ENCODE peak calls at places on chromosomes 12 and 14, in ten cellular contexts. I is activated T-cell treated with anti-CD3 and anti-CD28 coated beads for 24 hours; K is stimulated activated CD8-positive, alpha-beta memory T cell treated with anti-CD3 and anti-CD28 coated beads, Interleukin-4, amount 100 ng/mL, for 1 hour; U is bronchial epithelial cell; S is activated CD4-positive, alpha-beta T cell treated with anti-CD3 and anti-CD28 coated beads for 24 hours; O is NCI-H1092 treated with DMSO at 0.1 percent for 48 hours; X is HEK293T; G is sciatic nerve; H is astrocyte; C is H7. Q is an unnamed sample.

GRCh38 chr14:75562048-75562447 is 16.4 kb upstream of the FLVCR2 start:
- DNase-seq in I (peak), K (no peak), U (peak), S (no peak), O (no peak), X (no peak), G (no peak), H (no peak), C (no peak), Q (no peak)

GRCh38 chr14:74973003-74973614 is 17.7 kb upstream of the PGF start:
- DNase-seq in I (peak), K (no peak), U (no peak), S (no peak), O (no peak), X (no peak), G (no peak), H (peak), C (peak), Q (no peak)

GRCh38 chr14:58871972-58872530 is 234.3 kb downstream of the DACT1 start:
- DNase-seq in I (no peak), K (no peak), U (peak), S (no peak), O (no peak), X (no peak), G (no peak), H (peak), C (no peak), Q (no peak)

GRCh38 chr14:103522649-103523582 is at the start of gene CKB:
- DNase-seq in I (no peak), K (no peak), U (no peak), S (no peak), O (peak), X (peak), G (no peak), H (no peak), C (peak), Q (peak)

GRCh38 chr14:87772854-87773253 is 220.1 kb downstream of the GALC start:
- DNase-seq in I (no peak), K (no peak), U (no peak), S (no peak), O (no peak), X (no peak), G (no peak), H (no peak), C (peak), Q (no peak)

GRCh38 chr12:132078190-132078589 is 65.9 kb downstream of the DDX51 start:
- DNase-seq in I (no peak), K (no peak), U (no peak), S (no peak), O (peak), X (no peak), G (no peak), H (peak), C (no peak), Q (no peak)

GRCh38 chr14:76430017-76430416 is 54.1 kb downstream of the ESRRB start:
- DNase-seq in I (no peak), K (no peak), U (no peak), S (no peak), O (no peak), X (no peak), G (no peak), H (no peak), C (no peak), Q (no peak)

GRCh38 chr12:127926004-127926403 is 341.0 kb upstream of the TMEM132C start:
- DNase-seq in I (no peak), K (no peak), U (no peak), S (no peak), O (peak), X (peak), G (no peak), H (peak), C (peak), Q (no peak)

GRCh38 chr14:64707661-64708060 is 3.4 kb downstream of the PLEKHG3 start:
- DNase-seq in I (no peak), K (no peak), U (peak), S (no peak), O (no peak), X (no peak), G (no peak), H (peak), C (peak), Q (no peak)

GRCh38 chr12:26126340-26127284 is 1.8 kb upstream of the BHLHE41 start:
- DNase-seq in I (no peak), K (no peak), U (peak), S (peak), O (no peak), X (peak), G (peak), H (peak), C (peak), Q (peak)

GRCh38 chr12:64609543-64610091 is 678 bp upstream of the RASSF3 start:
- DNase-seq in I (no peak), K (no peak), U (no peak), S (no peak), O (peak), X (no peak), G (no peak), H (peak), C (no peak), Q (no peak)

GRCh38 chr12:2447861-2448260 is 346.9 kb upstream of the FKBP4 start:
- DNase-seq in I (no peak), K (no peak), U (no peak), S (no peak), O (no peak), X (no peak), G (no peak), H (no peak), C (no peak), Q (no peak)

GRCh38 chr14:36068777-36069534 is 107.6 kb downstream of the PTCSC3 start:
- DNase-seq in I (no peak), K (no peak), U (peak), S (no peak), O (peak), X (no peak), G (no peak), H (peak), C (no peak), Q (peak)

GRCh38 chr14:67942311-67942710 is 122.7 kb downstream of the RAD51B start:
- DNase-seq in I (no peak), K (no peak), U (peak), S (no peak), O (no peak), X (no peak), G (no peak), H (no peak), C (no peak), Q (no peak)

GRCh38 chr12:97757431-97758091 is 295.0 kb downstream of the RMST start:
- DNase-seq in I (no peak), K (no peak), U (no peak), S (no peak), O (no peak), X (no peak), G (no peak), H (no peak), C (no peak), Q (no peak)

GRCh38 chr12:29241821-29242591 is 92.9 kb downstream of the FAR2 start:
- DNase-seq in I (no peak), K (no peak), U (peak), S (peak), O (no peak), X (peak), G (no peak), H (peak), C (no peak), Q (no peak)

GRCh38 chr12:3117628-3118027 is 40.4 kb downstream of the TSPAN9 start:
- DNase-seq in I (no peak), K (no peak), U (peak), S (no peak), O (no peak), X (no peak), G (no peak), H (peak), C (no peak), Q (no peak)

GRCh38 chr14:34051966-34052657 is 101.2 kb upstream of the EGLN3 start:
- DNase-seq in I (no peak), K (no peak), U (peak), S (no peak), O (no peak), X (no peak), G (no peak), H (peak), C (no peak), Q (no peak)

GRCh38 chr14:32998433-32998832 is 59.8 kb downstream of the NPAS3 start:
- DNase-seq in I (no peak), K (no peak), U (peak), S (no peak), O (no peak), X (no peak), G (no peak), H (peak), C (peak), Q (peak)

GRCh38 chr12:99605-100004 is 33.0 kb downstream of the IQSEC3 start:
- DNase-seq in I (no peak), K (no peak), U (no peak), S (no peak), O (no peak), X (no peak), G (peak), H (peak), C (peak), Q (no peak)

GRCh38 chr12:48021485-48022179 is 17.4 kb upstream of the COL2A1 start:
- DNase-seq in I (no peak), K (no peak), U (no peak), S (no peak), O (peak), X (peak), G (no peak), H (no peak), C (peak), Q (peak)

GRCh38 chr14:96362965-96363750 is at the start of the genes ATG2B and GSKIP:
- DNase-seq in I (peak), K (peak), U (peak), S (peak), O (peak), X (peak), G (peak), H (peak), C (peak), Q (peak)

GRCh38 chr14:94621358-94622134 is 9.4 kb downstream of the SERPINA3 start:
- DNase-seq in I (no peak), K (no peak), U (no peak), S (no peak), O (no peak), X (no peak), G (peak), H (no peak), C (no peak), Q (no peak)

GRCh38 chr12:71661977-71662522 is 1.6 kb downstream of the ZFC3H1 start:
- DNase-seq in I (no peak), K (no peak), U (peak), S (no peak), O (no peak), X (no peak), G (no peak), H (peak), C (no peak), Q (no peak)

GRCh38 chr14:23299558-23299957 is 3.1 kb downstream of the PPP1R3E start:
- DNase-seq in I (no peak), K (no peak), U (peak), S (no peak), O (no peak), X (no peak), G (no peak), H (peak), C (no peak), Q (no peak)

GRCh38 chr12:2129076-2129475 is 76.3 kb downstream of the CACNA1C start:
- DNase-seq in I (no peak), K (no peak), U (peak), S (no peak), O (no peak), X (no peak), G (no peak), H (peak), C (no peak), Q (no peak)

GRCh38 chr14:21654215-21654614 is 580 bp downstream of the OR4E2 start:
- DNase-seq in I (no peak), K (no peak), U (no peak), S (no peak), O (no peak), X (no peak), G (no peak), H (no peak), C (no peak), Q (no peak)

GRCh38 chr12:50621435-50622304 is 116.9 kb downstream of the DIP2B start:
- DNase-seq in I (no peak), K (no peak), U (no peak), S (no peak), O (no peak), X (no peak), G (no peak), H (peak), C (no peak), Q (peak)

GRCh38 chr14:104603623-104604401 is 760 bp downstream of the TMEM179 start:
- DNase-seq in I (no peak), K (no peak), U (no peak), S (no peak), O (peak), X (no peak), G (peak), H (no peak), C (peak), Q (peak)

GRCh38 chr12:93029091-93029490 is 100.0 kb upstream of the EEA1 start:
- DNase-seq in I (no peak), K (no peak), U (no peak), S (no peak), O (no peak), X (no peak), G (no peak), H (no peak), C (no peak), Q (no peak)

GRCh38 chr14:99039316-99040041 is 232.5 kb downstream of the BCL11B start:
- DNase-seq in I (no peak), K (no peak), U (no peak), S (no peak), O (no peak), X (no peak), G (no peak), H (no peak), C (no peak), Q (no peak)

GRCh38 chr12:132638541-132639408 is 20.2 kb downstream of the P2RX2 start:
- DNase-seq in I (no peak), K (no peak), U (peak), S (no peak), O (no peak), X (peak), G (no peak), H (peak), C (peak), Q (no peak)

GRCh38 chr12:127964717-127965116 is 302.3 kb upstream of the TMEM132C start:
- DNase-seq in I (no peak), K (no peak), U (no peak), S (no peak), O (no peak), X (no peak), G (no peak), H (peak), C (no peak), Q (no peak)

GRCh38 chr12:76762556-76762955 is 1.4 kb upstream of the ZDHHC17 start:
- DNase-seq in I (no peak), K (no peak), U (no peak), S (no peak), O (no peak), X (peak), G (no peak), H (no peak), C (peak), Q (no peak)

GRCh38 chr12:74415633-74416032 is 122.0 kb upstream of the ATXN7L3B start:
- DNase-seq in I (no peak), K (no peak), U (peak), S (no peak), O (no peak), X (peak), G (no peak), H (peak), C (no peak), Q (peak)

Q was measured in NCI-H2029.